ENCODE peak calls at places on chromosomes 6 and 20, in six cellular contexts. V, X, C, M, G and E are unnamed samples.

GRCh38 chr6:72739368-72739779 is 117.5 kb downstream of the KCNQ5 start:
- DNase-seq in V (no peak), G (no peak), X (no peak), M (no peak), C (no peak), E (no peak)

GRCh38 chr6:130252527-130253237 is 29.9 kb upstream of the SAMD3 start:
- DNase-seq in G (no peak), M (no peak), C (no peak), V (no peak), X (no peak), E (peak)

GRCh38 chr6:53741417-53741816 is 53.4 kb upstream of the LRRC1 start:
- DNase-seq in X (peak), M (peak), C (no peak), V (peak), G (no peak), E (no peak)

GRCh38 chr6:35351422-35351821 is 9.1 kb downstream of the PPARD start:
- DNase-seq in V (no peak), X (no peak), C (no peak), G (no peak), M (no peak), E (no peak)

GRCh38 chr6:17427062-17427461 is 33.7 kb downstream of the CAP2 start:
- DNase-seq in V (no peak), M (no peak), C (no peak), X (no peak), G (no peak), E (no peak)

GRCh38 chr6:121780325-121781313 is 345.2 kb downstream of the GJA1 start:
- DNase-seq in C (no peak), G (no peak), M (peak), X (no peak), V (peak), E (no peak)

GRCh38 chr6:36337814-36338213 is 1.1 kb upstream of the BNIP5 start:
- DNase-seq in C (no peak), G (no peak), M (no peak), V (no peak), X (no peak), E (no peak)

GRCh38 chr6:56955171-56956155 is 556 bp downstream of the BEND6 start:
- DNase-seq in X (peak), V (peak), G (peak), M (peak), C (no peak), E (peak)

GRCh38 chr6:40480678-40481077 is 106.5 kb downstream of the LRFN2 start:
- DNase-seq in V (no peak), M (no peak), X (no peak), C (no peak), G (no peak), E (no peak)

GRCh38 chr6:133290926-133291325 is 49.8 kb downstream of the EYA4 start:
- DNase-seq in M (no peak), V (no peak), C (no peak), G (no peak), X (no peak), E (no peak)

GRCh38 chr20:6053064-6053775 is 640 bp downstream of the LRRN4 start:
- DNase-seq in C (no peak), X (no peak), M (no peak), G (no peak), V (no peak), E (no peak)

GRCh38 chr20:53337419-53338101 is 256.1 kb downstream of the ZNF217 start:
- DNase-seq in V (no peak), M (no peak), G (no peak), C (no peak), X (no peak), E (no peak)

GRCh38 chr20:36435799-36436541 is 105.3 kb upstream of the MYL9 start:
- DNase-seq in G (peak), C (peak), M (peak), V (peak), X (peak), E (peak)

GRCh38 chr20:17610566-17611289 is 40.9 kb downstream of the DSTN start:
- DNase-seq in V (peak), C (no peak), X (peak), M (no peak), G (no peak), E (no peak)

GRCh38 chr6:4130357-4130987 is 4.9 kb downstream of the ECI2 start:
- DNase-seq in M (no peak), G (no peak), X (no peak), V (peak), C (no peak), E (no peak)

GRCh38 chr6:69164564-69165252 is 529.6 kb downstream of the ADGRB3 start:
- DNase-seq in X (peak), G (no peak), V (no peak), M (no peak), C (no peak), E (no peak)
- TF ChIP-seq CTCF in X (peak), G (peak), V (no peak), M (no peak), C (no peak), E (peak)

GRCh38 chr20:297098-297924 is at the start of gene ZCCHC3:
- DNase-seq in X (peak), M (peak), C (peak), V (peak), G (peak), E (peak)
- TF ChIP-seq CTCF in X (peak), M (peak), C (peak), V (peak), G (peak), E (no peak)

GRCh38 chr6:156174026-156174880 is 602.9 kb upstream of the ARID1B start:
- DNase-seq in M (no peak), V (no peak), C (no peak), X (no peak), G (no peak), E (no peak)

GRCh38 chr6:156175433-156175832 is 601.7 kb upstream of the ARID1B start:
- DNase-seq in M (no peak), V (no peak), X (no peak), G (no peak), C (no peak), E (no peak)

GRCh38 chr6:156175971-156176421 is 601.2 kb upstream of the ARID1B start:
- DNase-seq in V (peak), X (peak), G (no peak), C (no peak), M (no peak), E (peak)
- TF ChIP-seq CTCF in V (no peak), X (peak), G (no peak), C (no peak), M (no peak), E (peak)

DNA sequence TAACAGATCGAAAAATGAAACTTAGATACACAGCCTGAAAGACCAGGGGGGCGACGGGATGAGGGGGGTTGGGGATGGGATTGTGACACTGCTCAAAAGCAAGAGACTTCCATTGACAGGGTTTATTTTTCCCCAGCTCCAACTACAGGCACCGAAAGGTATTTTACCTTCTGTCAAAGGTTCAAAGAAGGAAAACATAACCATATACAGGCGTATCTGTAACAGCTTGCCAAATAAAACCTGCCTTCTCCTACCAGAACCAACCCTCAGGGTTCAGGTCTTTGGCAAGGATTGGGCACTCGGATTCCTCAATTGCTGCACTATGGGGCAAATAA is 1.3 kb downstream of the EPHA7 start:
- DNase-seq in G (no peak), C (no peak), X (no peak), M (peak), V (no peak), E (no peak)
- TF ChIP-seq CTCF in G (no peak), C (no peak), X (no peak), M (no peak), V (no peak), E (no peak)

GRCh38 chr6:12899080-12899815 is 182.7 kb downstream of the PHACTR1 start:
- DNase-seq in C (no peak), V (no peak), M (no peak), G (no peak), X (no peak), E (no peak)
- TF ChIP-seq CTCF in C (no peak), V (no peak), M (peak), G (no peak), X (peak), E (no peak)

GRCh38 chr6:50185006-50185405 is 135.3 kb upstream of the DEFB112 start:
- DNase-seq in M (no peak), C (no peak), X (peak), G (no peak), V (no peak), E (peak)
- TF ChIP-seq CTCF in M (no peak), C (no peak), X (peak), G (no peak), V (no peak), E (peak)